ENCODE peak calls at places on chromosomes 2 and 18, in eight cellular contexts. One of them, this sample, is unnamed.

GRCh38 chr18:12278765-12279682 is 24.9 kb downstream of the CIDEA start:
- DNase-seq in body of pancreas: peak; percentile 44
- DNase-seq in astrocyte of the spinal cord: peak; percentile 98
- DNase-seq in H9: peak; percentile 90
- DNase-seq in MCF 10A: peak; percentile 85
- DNase-seq in nephron progenitor cell: peak; percentile 65
- DNase-seq in progenitor cell of endocrine pancreas: peak; percentile 47
- DNase-seq in GM20000: no peak
- DNase-seq in this sample: peak; percentile 90

GRCh38 chr18:43405097-43405496 is 127.8 kb upstream of the SYT4 start:
- DNase-seq in body of pancreas: no peak
- DNase-seq in astrocyte of the spinal cord: no peak
- DNase-seq in H9: no peak
- DNase-seq in MCF 10A: peak; percentile 43
- DNase-seq in nephron progenitor cell: no peak
- DNase-seq in progenitor cell of endocrine pancreas: no peak
- DNase-seq in GM20000: no peak
- DNase-seq in this sample: no peak

GRCh38 chr2:218756599-218757377 is 25.2 kb upstream of the CYP27A1 start:
- DNase-seq in body of pancreas: no peak
- DNase-seq in astrocyte of the spinal cord: no peak
- DNase-seq in H9: no peak
- DNase-seq in MCF 10A: no peak
- DNase-seq in nephron progenitor cell: no peak
- DNase-seq in progenitor cell of endocrine pancreas: no peak
- DNase-seq in GM20000: no peak
- DNase-seq in this sample: no peak

GRCh38 chr2:173652311-173652710 is 297.6 kb downstream of the CDCA7 start:
- DNase-seq in body of pancreas: no peak
- DNase-seq in astrocyte of the spinal cord: peak; percentile 92
- DNase-seq in H9: no peak
- DNase-seq in MCF 10A: peak; percentile 85
- DNase-seq in nephron progenitor cell: no peak
- DNase-seq in progenitor cell of endocrine pancreas: no peak
- DNase-seq in GM20000: no peak
- DNase-seq in this sample: no peak

GRCh38 chr2:158635961-158636601 is 159.0 kb upstream of the DAPL1 start:
- DNase-seq in body of pancreas: no peak
- DNase-seq in astrocyte of the spinal cord: no peak
- DNase-seq in H9: no peak
- DNase-seq in MCF 10A: no peak
- DNase-seq in nephron progenitor cell: no peak
- DNase-seq in progenitor cell of endocrine pancreas: no peak
- DNase-seq in GM20000: no peak
- DNase-seq in this sample: no peak

GRCh38 chr2:231928481-231928880 is 2.3 kb upstream of the NPPC start:
- DNase-seq in body of pancreas: no peak
- DNase-seq in astrocyte of the spinal cord: no peak
- DNase-seq in H9: no peak
- DNase-seq in MCF 10A: no peak
- DNase-seq in nephron progenitor cell: peak; percentile 45
- DNase-seq in progenitor cell of endocrine pancreas: no peak
- DNase-seq in GM20000: peak; percentile 14
- DNase-seq in this sample: peak; percentile 77

GRCh38 chr2:46719499-46719898 is 196.1 kb downstream of the MCFD2 start:
- DNase-seq in body of pancreas: no peak
- DNase-seq in astrocyte of the spinal cord: peak; percentile 76
- DNase-seq in H9: no peak
- DNase-seq in MCF 10A: peak; percentile 37
- DNase-seq in nephron progenitor cell: no peak
- DNase-seq in progenitor cell of endocrine pancreas: no peak
- DNase-seq in GM20000: no peak
- DNase-seq in this sample: no peak

GRCh38 chr18:10852610-10853303 is 296.6 kb downstream of the PIEZO2 start:
- DNase-seq in body of pancreas: no peak
- DNase-seq in astrocyte of the spinal cord: no peak
- DNase-seq in H9: no peak
- DNase-seq in MCF 10A: no peak
- DNase-seq in nephron progenitor cell: peak; percentile 9
- DNase-seq in progenitor cell of endocrine pancreas: no peak
- DNase-seq in GM20000: no peak
- DNase-seq in this sample: no peak

GRCh38 chr2:222208010-222208690 is 90.6 kb downstream of the PAX3 start:
- DNase-seq in body of pancreas: no peak
- DNase-seq in astrocyte of the spinal cord: peak; percentile 37
- DNase-seq in H9: no peak
- DNase-seq in MCF 10A: no peak
- DNase-seq in nephron progenitor cell: peak; percentile 9
- DNase-seq in progenitor cell of endocrine pancreas: no peak
- DNase-seq in GM20000: no peak
- DNase-seq in this sample: no peak

GRCh38 chr2:67627456-67627855 is 230.3 kb downstream of the ETAA1 start:
- DNase-seq in body of pancreas: no peak
- DNase-seq in astrocyte of the spinal cord: no peak
- DNase-seq in H9: no peak
- DNase-seq in MCF 10A: no peak
- DNase-seq in nephron progenitor cell: no peak
- DNase-seq in progenitor cell of endocrine pancreas: no peak
- DNase-seq in GM20000: no peak
- DNase-seq in this sample: no peak

GRCh38 chr2:84424152-84424551 is 34.9 kb downstream of the SUCLG1 start:
- DNase-seq in body of pancreas: no peak
- DNase-seq in astrocyte of the spinal cord: peak; percentile 13
- DNase-seq in H9: no peak
- DNase-seq in MCF 10A: peak; percentile 26
- DNase-seq in nephron progenitor cell: no peak
- DNase-seq in progenitor cell of endocrine pancreas: no peak
- DNase-seq in GM20000: no peak
- DNase-seq in this sample: no peak

GRCh38 chr2:196208915-196209314 is 37.5 kb upstream of the STK17B start:
- DNase-seq in body of pancreas: no peak
- DNase-seq in astrocyte of the spinal cord: no peak
- DNase-seq in H9: no peak
- DNase-seq in MCF 10A: no peak
- DNase-seq in nephron progenitor cell: no peak
- DNase-seq in progenitor cell of endocrine pancreas: no peak
- DNase-seq in GM20000: no peak
- DNase-seq in this sample: no peak

GRCh38 chr18:32010124-32010745 is 8.4 kb upstream of the RNF125 start:
- DNase-seq in body of pancreas: no peak
- DNase-seq in astrocyte of the spinal cord: no peak
- DNase-seq in H9: peak; percentile 30
- DNase-seq in MCF 10A: no peak
- DNase-seq in nephron progenitor cell: no peak
- DNase-seq in progenitor cell of endocrine pancreas: no peak
- DNase-seq in GM20000: no peak
- DNase-seq in this sample: no peak

GRCh38 chr18:5295231-5295920 is at the start of gene ZBTB14:
- DNase-seq in body of pancreas: peak; percentile 73
- DNase-seq in astrocyte of the spinal cord: peak; percentile 53
- DNase-seq in H9: peak; percentile 43
- DNase-seq in MCF 10A: peak; percentile 49
- DNase-seq in nephron progenitor cell: peak; percentile 74
- DNase-seq in progenitor cell of endocrine pancreas: peak; percentile 62
- DNase-seq in GM20000: peak; percentile 89
- DNase-seq in this sample: peak; percentile 89

GRCh38 chr2:119106301-119106897 is 52.2 kb downstream of the C1QL2 start:
- DNase-seq in body of pancreas: peak; percentile 32
- DNase-seq in astrocyte of the spinal cord: peak; percentile 22
- DNase-seq in H9: peak; percentile 66
- DNase-seq in MCF 10A: peak; percentile 69
- DNase-seq in nephron progenitor cell: peak; percentile 93
- DNase-seq in progenitor cell of endocrine pancreas: peak; percentile 82
- DNase-seq in GM20000: no peak
- DNase-seq in this sample: peak; percentile 84

DNA sequence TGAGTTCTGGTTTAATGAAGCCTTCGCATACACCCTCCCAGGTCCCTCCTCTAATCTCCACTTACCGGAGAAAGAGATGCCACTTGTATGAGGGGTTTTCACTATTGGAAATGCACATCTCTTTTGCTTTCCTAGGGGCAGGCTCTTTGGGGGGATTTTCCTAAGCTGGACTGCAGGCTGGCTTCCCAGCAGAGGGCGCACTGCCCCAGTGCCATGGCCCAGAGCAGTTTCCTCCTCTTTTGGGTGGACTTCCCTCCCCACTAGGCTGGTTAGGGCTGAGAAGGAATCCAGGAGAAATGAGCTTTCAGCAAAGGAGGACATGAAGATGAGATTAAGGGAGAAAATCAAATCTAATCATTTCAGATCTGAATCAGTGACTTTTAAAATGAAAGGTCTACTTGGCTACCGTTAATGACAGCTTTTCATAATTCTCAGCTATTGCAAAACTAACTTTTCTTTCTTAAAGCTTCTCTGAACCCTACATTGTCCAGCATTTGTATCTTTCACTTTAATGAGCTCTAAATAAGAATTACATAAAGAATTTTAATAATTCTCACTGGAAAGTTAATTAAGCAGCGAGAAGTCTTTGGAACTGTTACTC is 784.1 kb upstream of the FANCL start:
- DNase-seq in body of pancreas: peak; percentile 20
- DNase-seq in astrocyte of the spinal cord: peak; percentile 14
- DNase-seq in H9: peak; percentile 71
- DNase-seq in MCF 10A: peak; percentile 41
- DNase-seq in nephron progenitor cell: peak; percentile 72
- DNase-seq in progenitor cell of endocrine pancreas: peak; percentile 24
- DNase-seq in GM20000: peak; percentile 28
- DNase-seq in this sample: no peak
- TF ChIP-seq CTCF in body of pancreas: peak; percentile 52
- TF ChIP-seq CTCF in astrocyte of the spinal cord: peak; percentile 93
- TF ChIP-seq CTCF in H9: peak; percentile 93
- TF ChIP-seq CTCF in MCF 10A: peak; percentile 63
- TF ChIP-seq CTCF in nephron progenitor cell: peak; percentile 88
- TF ChIP-seq CTCF in progenitor cell of endocrine pancreas: peak; percentile 91
- TF ChIP-seq CTCF in GM20000: peak; percentile 87
- TF ChIP-seq CTCF in this sample: peak; percentile 73

DNA sequence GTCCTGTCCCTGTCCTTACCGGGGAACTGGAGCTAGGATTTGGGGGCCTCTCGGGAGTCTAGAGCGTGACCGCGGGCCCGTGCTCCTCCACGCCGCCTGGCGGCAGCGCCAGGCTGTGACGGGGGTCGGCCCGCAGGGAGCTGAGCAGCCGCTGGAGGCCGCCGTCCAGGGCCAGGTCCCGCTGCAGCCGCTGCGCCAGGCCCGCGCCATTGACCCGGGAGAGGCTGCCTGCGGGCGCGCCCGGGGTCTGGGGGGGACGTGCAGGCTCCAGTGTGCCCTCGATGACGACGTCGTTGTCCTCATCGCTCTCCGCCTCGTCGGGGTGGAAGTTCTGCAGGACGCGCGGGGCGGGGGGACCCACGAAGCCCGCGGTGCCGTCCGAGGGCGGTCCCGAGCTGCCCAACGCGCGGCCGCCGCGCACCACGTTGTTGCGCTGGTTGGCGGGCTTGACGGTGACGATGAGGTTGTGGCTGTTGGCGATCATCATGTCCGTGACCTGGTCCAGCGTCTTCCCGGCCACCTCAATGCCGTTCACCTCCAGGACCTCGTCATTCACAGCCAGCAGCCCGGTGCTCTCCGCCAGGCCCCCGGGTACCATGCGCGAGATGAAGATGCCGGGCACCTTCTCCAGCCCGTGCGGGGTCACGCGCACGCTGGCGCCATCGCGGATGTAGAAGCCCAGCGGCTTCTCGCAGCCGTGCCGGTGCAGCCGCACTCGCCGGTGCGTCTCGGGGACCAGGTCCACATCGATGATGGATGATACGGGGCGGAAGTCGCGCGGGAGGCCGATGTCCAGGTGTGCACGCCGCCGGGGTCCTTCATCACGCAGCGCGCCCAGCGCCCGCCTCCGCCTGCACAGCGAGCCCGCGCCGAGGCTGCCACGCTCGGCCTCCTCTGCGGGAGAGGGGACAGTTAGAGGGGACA is 50.9 kb downstream of the ADNP2 start:
- DNase-seq in body of pancreas: no peak
- DNase-seq in astrocyte of the spinal cord: no peak
- DNase-seq in H9: peak; percentile 75
- DNase-seq in MCF 10A: no peak
- DNase-seq in nephron progenitor cell: no peak
- DNase-seq in progenitor cell of endocrine pancreas: no peak
- DNase-seq in GM20000: peak; percentile 81
- DNase-seq in this sample: no peak
- TF ChIP-seq CTCF in body of pancreas: peak; percentile 52
- TF ChIP-seq CTCF in astrocyte of the spinal cord: peak; percentile 54
- TF ChIP-seq CTCF in H9: peak; percentile 13
- TF ChIP-seq CTCF in MCF 10A: no peak
- TF ChIP-seq CTCF in nephron progenitor cell: no peak
- TF ChIP-seq CTCF in progenitor cell of endocrine pancreas: no peak
- TF ChIP-seq CTCF in GM20000: peak; percentile 93
- TF ChIP-seq CTCF in this sample: no peak

DNA sequence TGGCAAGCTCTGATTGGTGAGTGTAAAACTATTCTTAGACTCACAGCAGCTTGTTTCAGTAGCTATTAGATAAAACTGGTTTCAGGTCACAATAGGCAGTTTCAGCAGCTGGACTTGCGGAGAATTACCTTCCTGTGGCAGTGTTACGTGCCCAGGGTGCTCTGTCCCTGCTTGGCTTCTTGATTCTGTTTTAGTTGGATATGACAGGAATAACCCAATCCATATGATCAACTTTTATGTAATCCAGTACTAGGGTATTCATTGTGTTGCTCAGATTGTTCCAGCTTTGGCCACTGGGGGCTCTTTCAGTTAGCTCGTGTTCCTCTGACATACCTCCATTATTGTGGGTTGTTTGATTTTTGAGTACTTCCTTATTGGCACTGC is 43.1 kb downstream of the INPP4A start:
- DNase-seq in body of pancreas: peak; percentile 37
- DNase-seq in astrocyte of the spinal cord: peak; percentile 12
- DNase-seq in H9: peak; percentile 40
- DNase-seq in MCF 10A: peak; percentile 43
- DNase-seq in nephron progenitor cell: no peak
- DNase-seq in progenitor cell of endocrine pancreas: no peak
- DNase-seq in GM20000: peak; percentile 65
- DNase-seq in this sample: no peak
- TF ChIP-seq CTCF in body of pancreas: peak; percentile 52
- TF ChIP-seq CTCF in astrocyte of the spinal cord: peak; percentile 67
- TF ChIP-seq CTCF in H9: peak; percentile 68
- TF ChIP-seq CTCF in MCF 10A: peak; percentile 39
- TF ChIP-seq CTCF in nephron progenitor cell: peak; percentile 36
- TF ChIP-seq CTCF in progenitor cell of endocrine pancreas: peak; percentile 54
- TF ChIP-seq CTCF in GM20000: no peak
- TF ChIP-seq CTCF in this sample: peak; percentile 49

GRCh38 chr2:239892480-239893235 is 132.5 kb downstream of the NDUFA10 start:
- DNase-seq in body of pancreas: no peak
- DNase-seq in astrocyte of the spinal cord: no peak
- DNase-seq in H9: peak; percentile 12
- DNase-seq in MCF 10A: no peak
- DNase-seq in nephron progenitor cell: no peak
- DNase-seq in progenitor cell of endocrine pancreas: no peak
- DNase-seq in GM20000: no peak
- DNase-seq in this sample: peak; percentile 70
- TF ChIP-seq CTCF in body of pancreas: no peak
- TF ChIP-seq CTCF in astrocyte of the spinal cord: no peak
- TF ChIP-seq CTCF in H9: no peak
- TF ChIP-seq CTCF in MCF 10A: no peak
- TF ChIP-seq CTCF in nephron progenitor cell: no peak
- TF ChIP-seq CTCF in progenitor cell of endocrine pancreas: no peak
- TF ChIP-seq CTCF in GM20000: no peak
- TF ChIP-seq CTCF in this sample: no peak

This sample was measured in osteocyte.